ENCODE peak calls at places on chromosomes 3 and 15, in eight cellular contexts. One of them, this sample, is unnamed.

GRCh38 chr15:32909431-32909830 is 191.6 kb downstream of the GREM1 start:
- DNase-seq in fibroblast of mammary gland: peak; percentile 60
- DNase-seq in ecto neural progenitor cell: no peak
- DNase-seq in cerebellar cortex: no peak
- DNase-seq in activated naive CD4-positive, alpha-beta T cell treated with anti-CD3 and anti-CD28 coated beads, Interleukin-2, amount 10 ng/mL, durations not matched to agents 7 days and 5 days: no peak
- DNase-seq in transverse colon: no peak
- DNase-seq in NCI-H1092 treated with DMSO at 0.1 percent for 48 hours: no peak
- DNase-seq in iPS-NIHi11: no peak
- DNase-seq in this sample: no peak

GRCh38 chr15:32671339-32672325 is 30.1 kb downstream of the SCG5 start:
- DNase-seq in fibroblast of mammary gland: no peak
- DNase-seq in ecto neural progenitor cell: no peak
- DNase-seq in cerebellar cortex: no peak
- DNase-seq in activated naive CD4-positive, alpha-beta T cell treated with anti-CD3 and anti-CD28 coated beads, Interleukin-2, amount 10 ng/mL, durations not matched to agents 7 days and 5 days: no peak
- DNase-seq in transverse colon: no peak
- DNase-seq in NCI-H1092 treated with DMSO at 0.1 percent for 48 hours: no peak
- DNase-seq in iPS-NIHi11: no peak
- DNase-seq in this sample: no peak

GRCh38 chr15:89794627-89795241 is 18.6 kb downstream of the MESP2 start:
- DNase-seq in fibroblast of mammary gland: peak; percentile 62
- DNase-seq in ecto neural progenitor cell: no peak
- DNase-seq in cerebellar cortex: no peak
- DNase-seq in activated naive CD4-positive, alpha-beta T cell treated with anti-CD3 and anti-CD28 coated beads, Interleukin-2, amount 10 ng/mL, durations not matched to agents 7 days and 5 days: no peak
- DNase-seq in transverse colon: no peak
- DNase-seq in NCI-H1092 treated with DMSO at 0.1 percent for 48 hours: peak; percentile 4
- DNase-seq in iPS-NIHi11: no peak
- DNase-seq in this sample: no peak

GRCh38 chr15:58182460-58183163 is 44.4 kb downstream of the AQP9 start:
- DNase-seq in fibroblast of mammary gland: peak; percentile 69
- DNase-seq in ecto neural progenitor cell: peak; percentile 78
- DNase-seq in cerebellar cortex: peak; percentile 42
- DNase-seq in activated naive CD4-positive, alpha-beta T cell treated with anti-CD3 and anti-CD28 coated beads, Interleukin-2, amount 10 ng/mL, durations not matched to agents 7 days and 5 days: peak; percentile 46
- DNase-seq in transverse colon: peak; percentile 14
- DNase-seq in NCI-H1092 treated with DMSO at 0.1 percent for 48 hours: peak; percentile 26
- DNase-seq in iPS-NIHi11: peak; percentile 84
- DNase-seq in this sample: no peak

GRCh38 chr15:78880828-78881227 is 8.1 kb downstream of the MORF4L1 start:
- DNase-seq in fibroblast of mammary gland: peak; percentile 43
- DNase-seq in ecto neural progenitor cell: no peak
- DNase-seq in cerebellar cortex: no peak
- DNase-seq in activated naive CD4-positive, alpha-beta T cell treated with anti-CD3 and anti-CD28 coated beads, Interleukin-2, amount 10 ng/mL, durations not matched to agents 7 days and 5 days: no peak
- DNase-seq in transverse colon: no peak
- DNase-seq in NCI-H1092 treated with DMSO at 0.1 percent for 48 hours: no peak
- DNase-seq in iPS-NIHi11: no peak
- DNase-seq in this sample: no peak

GRCh38 chr15:37007301-37007700 is 93.0 kb downstream of the MEIS2 start:
- DNase-seq in fibroblast of mammary gland: no peak
- DNase-seq in ecto neural progenitor cell: no peak
- DNase-seq in cerebellar cortex: no peak
- DNase-seq in activated naive CD4-positive, alpha-beta T cell treated with anti-CD3 and anti-CD28 coated beads, Interleukin-2, amount 10 ng/mL, durations not matched to agents 7 days and 5 days: no peak
- DNase-seq in transverse colon: no peak
- DNase-seq in NCI-H1092 treated with DMSO at 0.1 percent for 48 hours: no peak
- DNase-seq in iPS-NIHi11: no peak
- DNase-seq in this sample: no peak

GRCh38 chr15:55289011-55289572 is 521 bp downstream of the RAB27A start:
- DNase-seq in fibroblast of mammary gland: peak; percentile 54
- DNase-seq in ecto neural progenitor cell: peak; percentile 50
- DNase-seq in cerebellar cortex: peak; percentile 55
- DNase-seq in activated naive CD4-positive, alpha-beta T cell treated with anti-CD3 and anti-CD28 coated beads, Interleukin-2, amount 10 ng/mL, durations not matched to agents 7 days and 5 days: peak; percentile 55
- DNase-seq in transverse colon: peak; percentile 31
- DNase-seq in NCI-H1092 treated with DMSO at 0.1 percent for 48 hours: no peak
- DNase-seq in iPS-NIHi11: peak; percentile 37
- DNase-seq in this sample: no peak

GRCh38 chr15:44243146-44243545 is 45.4 kb upstream of the GOLM2 start:
- DNase-seq in fibroblast of mammary gland: no peak
- DNase-seq in ecto neural progenitor cell: no peak
- DNase-seq in cerebellar cortex: peak; percentile 15
- DNase-seq in activated naive CD4-positive, alpha-beta T cell treated with anti-CD3 and anti-CD28 coated beads, Interleukin-2, amount 10 ng/mL, durations not matched to agents 7 days and 5 days: no peak
- DNase-seq in transverse colon: no peak
- DNase-seq in NCI-H1092 treated with DMSO at 0.1 percent for 48 hours: no peak
- DNase-seq in iPS-NIHi11: no peak
- DNase-seq in this sample: no peak

GRCh38 chr3:85780806-85781205 is 822.0 kb downstream of the CADM2 start:
- DNase-seq in fibroblast of mammary gland: no peak
- DNase-seq in ecto neural progenitor cell: no peak
- DNase-seq in cerebellar cortex: peak; percentile 78
- DNase-seq in activated naive CD4-positive, alpha-beta T cell treated with anti-CD3 and anti-CD28 coated beads, Interleukin-2, amount 10 ng/mL, durations not matched to agents 7 days and 5 days: no peak
- DNase-seq in transverse colon: no peak
- DNase-seq in NCI-H1092 treated with DMSO at 0.1 percent for 48 hours: peak; percentile 51
- DNase-seq in iPS-NIHi11: no peak
- DNase-seq in this sample: peak; percentile 96

GRCh38 chr3:196996454-196997265 is 28.0 kb upstream of the PIGZ start:
- DNase-seq in fibroblast of mammary gland: no peak
- DNase-seq in ecto neural progenitor cell: no peak
- DNase-seq in cerebellar cortex: no peak
- DNase-seq in activated naive CD4-positive, alpha-beta T cell treated with anti-CD3 and anti-CD28 coated beads, Interleukin-2, amount 10 ng/mL, durations not matched to agents 7 days and 5 days: no peak
- DNase-seq in transverse colon: no peak
- DNase-seq in NCI-H1092 treated with DMSO at 0.1 percent for 48 hours: peak; percentile 74
- DNase-seq in iPS-NIHi11: no peak
- DNase-seq in this sample: no peak

GRCh38 chr3:58082047-58082446 is 73.8 kb downstream of the FLNB start:
- DNase-seq in fibroblast of mammary gland: peak; percentile 58
- DNase-seq in ecto neural progenitor cell: no peak
- DNase-seq in cerebellar cortex: no peak
- DNase-seq in activated naive CD4-positive, alpha-beta T cell treated with anti-CD3 and anti-CD28 coated beads, Interleukin-2, amount 10 ng/mL, durations not matched to agents 7 days and 5 days: peak; percentile 52
- DNase-seq in transverse colon: no peak
- DNase-seq in NCI-H1092 treated with DMSO at 0.1 percent for 48 hours: no peak
- DNase-seq in iPS-NIHi11: no peak
- DNase-seq in this sample: peak; percentile 1

GRCh38 chr3:16377196-16377595 is 112.2 kb downstream of the OXNAD1 start:
- DNase-seq in fibroblast of mammary gland: no peak
- DNase-seq in ecto neural progenitor cell: no peak
- DNase-seq in cerebellar cortex: peak; percentile 56
- DNase-seq in activated naive CD4-positive, alpha-beta T cell treated with anti-CD3 and anti-CD28 coated beads, Interleukin-2, amount 10 ng/mL, durations not matched to agents 7 days and 5 days: peak; percentile 57
- DNase-seq in transverse colon: no peak
- DNase-seq in NCI-H1092 treated with DMSO at 0.1 percent for 48 hours: no peak
- DNase-seq in iPS-NIHi11: no peak
- DNase-seq in this sample: no peak

GRCh38 chr15:20346082-20346805 is 195.4 kb downstream of the GOLGA6L6 start:
- DNase-seq in fibroblast of mammary gland: no peak
- DNase-seq in ecto neural progenitor cell: peak; percentile 46
- DNase-seq in cerebellar cortex: no peak
- DNase-seq in activated naive CD4-positive, alpha-beta T cell treated with anti-CD3 and anti-CD28 coated beads, Interleukin-2, amount 10 ng/mL, durations not matched to agents 7 days and 5 days: no peak
- DNase-seq in transverse colon: no peak
- DNase-seq in NCI-H1092 treated with DMSO at 0.1 percent for 48 hours: no peak
- DNase-seq in iPS-NIHi11: no peak
- DNase-seq in this sample: no peak

GRCh38 chr15:81897011-81897677 is 148.7 kb downstream of the MEX3B start:
- DNase-seq in fibroblast of mammary gland: peak; percentile 3
- DNase-seq in ecto neural progenitor cell: no peak
- DNase-seq in cerebellar cortex: no peak
- DNase-seq in activated naive CD4-positive, alpha-beta T cell treated with anti-CD3 and anti-CD28 coated beads, Interleukin-2, amount 10 ng/mL, durations not matched to agents 7 days and 5 days: no peak
- DNase-seq in transverse colon: no peak
- DNase-seq in NCI-H1092 treated with DMSO at 0.1 percent for 48 hours: no peak
- DNase-seq in iPS-NIHi11: no peak
- DNase-seq in this sample: no peak

GRCh38 chr3:124352143-124352528 is 360.2 kb upstream of the ROPN1 start:
- DNase-seq in fibroblast of mammary gland: no peak
- DNase-seq in ecto neural progenitor cell: no peak
- DNase-seq in cerebellar cortex: no peak
- DNase-seq in activated naive CD4-positive, alpha-beta T cell treated with anti-CD3 and anti-CD28 coated beads, Interleukin-2, amount 10 ng/mL, durations not matched to agents 7 days and 5 days: no peak
- DNase-seq in transverse colon: no peak
- DNase-seq in NCI-H1092 treated with DMSO at 0.1 percent for 48 hours: peak; percentile 63
- DNase-seq in iPS-NIHi11: no peak
- DNase-seq in this sample: peak; percentile 68

GRCh38 chr3:112582242-112582874 is 20.5 kb downstream of the SLC35A5 start:
- DNase-seq in fibroblast of mammary gland: peak; percentile 84
- DNase-seq in ecto neural progenitor cell: no peak
- DNase-seq in cerebellar cortex: peak; percentile 42
- DNase-seq in activated naive CD4-positive, alpha-beta T cell treated with anti-CD3 and anti-CD28 coated beads, Interleukin-2, amount 10 ng/mL, durations not matched to agents 7 days and 5 days: peak; percentile 59
- DNase-seq in transverse colon: no peak
- DNase-seq in NCI-H1092 treated with DMSO at 0.1 percent for 48 hours: peak; percentile 38
- DNase-seq in iPS-NIHi11: no peak
- DNase-seq in this sample: no peak

GRCh38 chr15:85515212-85515611 is 134.8 kb downstream of the AKAP13 start:
- DNase-seq in fibroblast of mammary gland: no peak
- DNase-seq in ecto neural progenitor cell: no peak
- DNase-seq in cerebellar cortex: no peak
- DNase-seq in activated naive CD4-positive, alpha-beta T cell treated with anti-CD3 and anti-CD28 coated beads, Interleukin-2, amount 10 ng/mL, durations not matched to agents 7 days and 5 days: no peak
- DNase-seq in transverse colon: no peak
- DNase-seq in NCI-H1092 treated with DMSO at 0.1 percent for 48 hours: no peak
- DNase-seq in iPS-NIHi11: no peak
- DNase-seq in this sample: no peak

This sample was measured in NCI-H524 treated with DMSO at 0.1 percent for 48 hours.